ENCODE peak calls at places on chromosome 5, in five cellular contexts. E is H1, G is GM12878, Z is HepG2, P is K562. H is an unnamed sample.

GRCh38 chr5:139117342-139117884 is 80.8 kb downstream of the SIL1 start:
- DNase-seq in G (no peak), Z (peak), E (no peak), P (no peak), H (no peak)

GRCh38 chr5:54360089-54360488 is 49.7 kb upstream of the ARL15 start:
- DNase-seq in P (no peak), E (no peak), Z (no peak), G (no peak), H (peak)

GRCh38 chr5:88480766-88481499 is 212.3 kb upstream of the TMEM161B start:
- DNase-seq in E (no peak), P (no peak), G (no peak), Z (no peak), H (no peak)

GRCh38 chr5:40716000-40716399 is 36.3 kb downstream of the PTGER4 start:
- DNase-seq in Z (no peak), G (no peak), E (no peak), P (no peak), H (peak)

GRCh38 chr5:175479125-175479881 is 943 bp downstream of the SFXN1 start:
- DNase-seq in E (no peak), P (no peak), G (no peak), Z (peak), H (no peak)

GRCh38 chr5:93954421-93955069 is 213.1 kb upstream of the POU5F2 start:
- DNase-seq in G (no peak), Z (no peak), E (no peak), P (no peak), H (no peak)

GRCh38 chr5:392431-392988 is 50.5 kb upstream of the EXOC3 start:
- DNase-seq in E (no peak), Z (no peak), G (peak), P (no peak), H (peak)

GRCh38 chr5:4156889-4157288 is 561.3 kb downstream of the IRX1 start:
- DNase-seq in G (no peak), Z (no peak), P (no peak), E (no peak), H (no peak)

GRCh38 chr5:17411436-17411835 is 86.6 kb upstream of the TAF11L2 start:
- DNase-seq in G (no peak), E (no peak), Z (no peak), P (no peak), H (no peak)

GRCh38 chr5:127088226-127088625 is 14.9 kb upstream of the C5orf63 start:
- DNase-seq in E (no peak), G (no peak), P (no peak), Z (no peak), H (peak)

GRCh38 chr5:172870261-172870806 is 36.3 kb downstream of the ERGIC1 start:
- DNase-seq in E (no peak), P (no peak), Z (no peak), G (no peak), H (peak)

GRCh38 chr5:60404171-60404570 is 295.8 kb downstream of the DEPDC1B start:
- DNase-seq in P (no peak), Z (peak), E (no peak), G (no peak), H (no peak)

GRCh38 chr5:168836603-168837245 is 257.6 kb upstream of the PANK3 start:
- DNase-seq in Z (no peak), P (no peak), E (no peak), G (no peak), H (no peak)

GRCh38 chr5:143128412-143129071 is 274.9 kb downstream of the NR3C1 start:
- DNase-seq in P (no peak), G (no peak), E (no peak), Z (no peak), H (no peak)

GRCh38 chr5:19179561-19179960 is 808.4 kb downstream of the CDH18 start:
- DNase-seq in P (no peak), E (no peak), G (no peak), Z (no peak), H (no peak)

GRCh38 chr5:172868436-172868923 is 34.4 kb downstream of the ERGIC1 start:
- DNase-seq in G (no peak), Z (peak), E (no peak), P (no peak), H (peak)

GRCh38 chr5:157051604-157052245 is 7.2 kb downstream of the HAVCR1 start:
- DNase-seq in E (no peak), Z (peak), P (no peak), G (no peak), H (no peak)

GRCh38 chr5:42886612-42887011 is 74.9 kb upstream of the SELENOP start:
- DNase-seq in E (no peak), Z (no peak), P (no peak), G (no peak), H (no peak)
- TF ChIP-seq HDAC2 in E (no peak), Z (no peak), P (no peak), G (no peak), H (no peak)

GRCh38 chr5:137696481-137696880 is 39.4 kb downstream of the KLHL3 start:
- DNase-seq in Z (no peak), P (no peak), E (no peak), G (no peak), H (no peak)
- TF ChIP-seq HDAC2 in Z (no peak), P (no peak), E (no peak), G (no peak), H (no peak)

GRCh38 chr5:83473344-83474169 is 2.0 kb downstream of the VCAN start:
- DNase-seq in Z (no peak), E (peak), P (peak), G (peak), H (peak)

GRCh38 chr5:83474170-83474796 is 2.7 kb downstream of the VCAN start:
- DNase-seq in Z (peak), G (no peak), E (peak), P (peak), H (peak)

GRCh38 chr5:83476470-83476817 is 4.9 kb downstream of the VCAN start:
- DNase-seq in E (no peak), G (no peak), Z (no peak), P (no peak), H (no peak)

GRCh38 chr5:83475540-83476469 is 4.3 kb downstream of the VCAN start:
- DNase-seq in P (no peak), E (no peak), Z (peak), G (no peak), H (peak)

GRCh38 chr5:83474986-83475385 is 3.4 kb downstream of the VCAN start:
- DNase-seq in P (no peak), E (no peak), G (no peak), Z (no peak), H (no peak)
- TF ChIP-seq HDAC2 in P (no peak), E (no peak), G (no peak), Z (no peak), H (no peak)

DNA sequence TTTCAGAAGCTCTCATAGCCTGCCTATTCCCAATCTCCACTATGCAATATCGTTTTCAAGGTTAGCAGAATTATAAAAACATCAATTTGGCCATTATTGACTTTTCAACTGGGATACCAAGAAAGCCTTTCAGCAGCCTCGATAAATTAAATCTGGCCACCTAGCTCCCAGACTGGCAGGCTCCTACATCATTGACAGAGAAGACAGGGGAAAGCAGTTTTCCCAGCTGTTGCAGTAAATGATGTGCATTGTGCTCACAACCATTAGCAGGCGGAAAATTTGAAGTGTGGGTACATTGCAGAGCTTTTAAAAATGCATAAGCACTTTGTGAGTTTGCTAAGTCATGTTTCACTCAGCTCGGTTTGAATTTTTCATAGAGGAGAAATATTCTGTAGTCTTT is 297.9 kb downstream of the KCTD16 start:
- DNase-seq in Z (no peak), P (no peak), E (no peak), G (no peak), H (no peak)
- TF ChIP-seq HDAC2 in Z (no peak), P (no peak), E (no peak), G (no peak), H (no peak)

GRCh38 chr5:53321073-53321472 is 159.4 kb upstream of the FST start:
- DNase-seq in Z (no peak), E (no peak), P (no peak), G (no peak), H (no peak)

GRCh38 chr5:53323511-53323910 is 156.9 kb upstream of the FST start:
- DNase-seq in E (no peak), Z (no peak), G (no peak), P (no peak), H (no peak)

GRCh38 chr5:53321721-53322120 is 158.7 kb upstream of the FST start:
- DNase-seq in P (no peak), Z (no peak), G (no peak), E (no peak), H (no peak)

GRCh38 chr5:53323943-53324642 is 156.3 kb upstream of the FST start:
- DNase-seq in Z (peak), G (peak), E (no peak), P (no peak), H (no peak)

DNA sequence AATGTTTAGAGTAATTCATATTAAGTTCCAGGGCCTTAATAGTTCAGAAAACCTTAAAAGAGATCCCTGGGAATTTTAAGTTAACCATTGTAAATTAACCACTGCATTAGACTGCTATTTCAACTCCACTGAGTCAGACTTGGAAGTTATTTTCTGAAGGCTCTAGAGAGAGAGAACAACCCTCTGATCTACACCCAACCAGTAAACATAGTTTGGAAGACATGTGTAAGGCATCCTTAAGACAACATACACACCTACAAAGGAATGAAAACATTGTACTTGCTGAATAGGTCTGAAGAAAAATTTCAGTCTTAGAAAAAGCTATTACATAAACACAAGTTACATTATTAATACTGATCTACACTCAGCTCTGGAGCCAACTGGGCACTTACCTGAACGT is 158.2 kb upstream of the FST start:
- DNase-seq in Z (no peak), P (no peak), E (no peak), G (no peak), H (no peak)
- TF ChIP-seq HDAC2 in Z (no peak), P (no peak), E (no peak), G (no peak), H (no peak)

GRCh38 chr5:9557696-9558095 is 11.8 kb upstream of the SEMA5A start:
- DNase-seq in P (no peak), E (no peak), Z (no peak), G (no peak), H (no peak)
- TF ChIP-seq HDAC2 in P (no peak), E (no peak), Z (no peak), G (no peak), H (no peak)

DNA sequence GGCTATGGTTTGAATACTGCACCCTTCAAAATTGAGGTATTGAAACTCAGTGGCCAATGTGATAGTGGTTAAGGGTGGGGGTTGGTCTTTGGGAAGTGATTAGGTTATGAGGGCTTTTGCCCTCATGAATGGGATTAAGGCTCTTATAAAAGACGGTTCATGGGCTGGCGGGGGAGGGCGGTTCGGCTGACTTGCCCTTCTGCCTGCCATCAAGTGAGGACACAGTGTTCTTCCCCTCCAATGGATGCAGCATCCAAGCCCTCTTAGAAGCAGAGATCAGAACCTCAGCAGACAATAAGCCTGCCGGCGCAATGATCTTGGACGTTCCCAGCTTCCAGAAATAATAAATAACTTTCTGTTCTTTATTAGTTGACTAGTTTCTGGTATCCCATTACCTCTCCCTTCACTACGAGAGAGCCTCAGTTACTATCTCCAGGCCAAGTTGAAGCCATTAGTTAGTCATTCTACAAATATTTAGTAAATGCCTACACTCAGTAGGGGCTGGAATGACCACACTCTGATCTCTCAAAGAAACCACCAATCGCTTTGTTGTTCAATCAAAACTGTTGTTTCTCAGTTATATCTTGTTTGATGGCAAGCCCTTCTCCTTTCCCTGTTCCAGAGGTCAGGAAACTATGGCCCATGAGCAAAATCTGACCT is 219.3 kb downstream of the TSSK1B start:
- DNase-seq in E (no peak), Z (no peak), P (no peak), G (no peak), H (no peak)
- TF ChIP-seq HDAC2 in E (no peak), Z (no peak), P (no peak), G (no peak), H (no peak)

GRCh38 chr5:68250662-68251298 is 35.2 kb downstream of the PIK3R1 start:
- DNase-seq in E (no peak), G (no peak), P (no peak), Z (no peak), H (no peak)

GRCh38 chr5:68249520-68249919 is 34.0 kb downstream of the PIK3R1 start:
- DNase-seq in P (no peak), G (no peak), E (no peak), Z (no peak), H (no peak)

GRCh38 chr5:68251804-68252648 is 36.5 kb downstream of the PIK3R1 start:
- DNase-seq in Z (no peak), E (no peak), P (no peak), G (no peak), H (no peak)

GRCh38 chr5:68252678-68253520 is 37.3 kb downstream of the PIK3R1 start:
- DNase-seq in Z (peak), E (peak), G (no peak), P (peak), H (peak)

DNA sequence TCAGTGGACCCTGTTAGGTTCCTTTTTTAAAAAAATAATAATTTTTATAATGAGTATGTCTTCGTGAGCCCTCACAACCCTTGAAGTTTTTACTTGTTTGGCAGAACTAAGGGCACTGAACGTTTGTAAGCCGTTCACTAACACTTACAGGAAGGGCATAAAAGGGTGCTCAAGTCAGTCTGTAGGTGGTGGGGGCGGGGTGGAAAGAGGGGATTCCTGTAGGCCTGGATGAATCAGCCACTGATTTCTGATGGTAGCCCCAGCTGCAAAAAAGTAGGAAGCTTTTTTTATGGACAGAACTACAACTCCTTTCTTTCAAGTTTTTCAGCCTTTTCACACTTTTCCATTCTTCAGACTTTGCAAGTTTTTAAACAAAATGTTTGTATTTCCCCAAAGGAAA is 35.8 kb downstream of the PIK3R1 start:
- DNase-seq in G (no peak), P (no peak), E (no peak), Z (no peak), H (no peak)
- TF ChIP-seq HDAC2 in G (no peak), P (no peak), E (no peak), Z (no peak), H (no peak)

DNA sequence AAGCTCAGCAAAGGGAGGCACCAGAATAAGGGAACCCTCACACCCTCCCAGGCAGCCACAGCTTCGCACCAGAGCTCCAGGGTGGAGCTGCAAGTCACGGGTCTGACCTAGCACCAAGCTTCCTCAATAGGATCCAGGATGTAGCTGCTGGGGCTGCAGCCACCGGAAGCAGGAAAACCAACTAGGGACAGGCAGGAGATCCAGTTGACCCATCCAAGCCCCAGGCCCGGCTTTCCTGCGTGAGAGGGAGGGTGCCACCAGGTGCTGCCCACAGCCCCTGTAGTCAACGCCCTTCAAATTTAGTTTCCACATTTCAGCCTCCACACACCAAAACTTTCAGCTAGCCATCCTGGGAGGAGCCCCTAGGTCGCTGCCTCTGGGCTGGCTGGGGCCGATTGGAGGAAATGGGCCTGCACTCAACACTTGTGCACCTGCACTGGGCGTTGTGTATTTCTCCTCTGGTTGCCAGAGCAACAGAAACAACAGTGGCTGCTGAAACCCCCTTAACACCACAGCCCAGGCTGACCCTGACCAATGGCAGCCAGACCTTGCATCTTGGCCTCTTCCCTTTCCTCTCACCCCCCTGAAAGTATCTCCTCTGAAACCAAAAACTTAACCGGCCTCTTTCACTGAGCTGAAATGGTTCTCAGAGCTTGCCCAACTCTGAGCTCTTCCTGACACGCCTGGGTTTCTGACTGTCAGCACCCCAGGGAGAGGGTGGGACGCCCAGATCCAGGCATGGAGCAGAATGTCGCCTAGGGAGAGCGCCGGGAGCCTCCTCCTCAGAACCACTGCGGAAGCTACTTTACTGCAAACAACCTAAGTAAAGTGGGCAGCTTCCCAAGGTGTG is 226.5 kb upstream of the MAP3K1 start:
- DNase-seq in E (no peak), Z (no peak), G (peak), P (no peak), H (no peak)
- TF ChIP-seq HDAC2 in E (no peak), Z (no peak), G (no peak), P (no peak), H (no peak)

GRCh38 chr5:75534734-75535133 is 23.0 kb downstream of the POLK start:
- DNase-seq in P (no peak), E (no peak), Z (no peak), G (no peak), H (no peak)
- TF ChIP-seq HDAC2 in P (no peak), E (no peak), Z (no peak), G (no peak), H (no peak)

H was measured in A549.